ENCODE peak calls at places on chromosomes 1 and 21, in eight cellular contexts. One of them, this sample, is unnamed.

GRCh38 chr1:200670215-200671118 is 760 bp upstream of the DDX59 start:
- DNase-seq in activated T-helper 1 cell treated with anti-CD3 and anti-CD28 coated beads, Interleukin-2, amount 50 U/mL, for 16 hours: no peak
- DNase-seq in Right ventricle myocardium superior: no peak
- DNase-seq in NCI-H774: peak; percentile 47
- DNase-seq in activated CD8-positive, alpha-beta memory T cell treated with anti-CD3 and anti-CD28 coated beads, Interleukin-2, amount 10 ng/mL, durations not matched to agents 7 days and 5 days: peak; percentile 44
- DNase-seq in naive thymus-derived CD8-positive, alpha-beta T cell: no peak
- DNase-seq in NCI-H69: peak; percentile 82
- DNase-seq in T47D: peak; percentile 54
- DNase-seq in this sample: no peak

GRCh38 chr1:31984419-31985347 is 29.0 kb upstream of the KHDRBS1 start:
- DNase-seq in activated T-helper 1 cell treated with anti-CD3 and anti-CD28 coated beads, Interleukin-2, amount 50 U/mL, for 16 hours: no peak
- DNase-seq in Right ventricle myocardium superior: no peak
- DNase-seq in NCI-H774: no peak
- DNase-seq in activated CD8-positive, alpha-beta memory T cell treated with anti-CD3 and anti-CD28 coated beads, Interleukin-2, amount 10 ng/mL, durations not matched to agents 7 days and 5 days: peak; percentile 53
- DNase-seq in naive thymus-derived CD8-positive, alpha-beta T cell: no peak
- DNase-seq in NCI-H69: peak; percentile 20
- DNase-seq in T47D: no peak
- DNase-seq in this sample: no peak

GRCh38 chr1:90417139-90417538 is 300.0 kb downstream of the BARHL2 start:
- DNase-seq in activated T-helper 1 cell treated with anti-CD3 and anti-CD28 coated beads, Interleukin-2, amount 50 U/mL, for 16 hours: no peak
- DNase-seq in Right ventricle myocardium superior: no peak
- DNase-seq in NCI-H774: no peak
- DNase-seq in activated CD8-positive, alpha-beta memory T cell treated with anti-CD3 and anti-CD28 coated beads, Interleukin-2, amount 10 ng/mL, durations not matched to agents 7 days and 5 days: no peak
- DNase-seq in naive thymus-derived CD8-positive, alpha-beta T cell: no peak
- DNase-seq in NCI-H69: no peak
- DNase-seq in T47D: no peak
- DNase-seq in this sample: no peak

GRCh38 chr1:32500387-32501209 is 35.7 kb downstream of the ZBTB8B start:
- DNase-seq in activated T-helper 1 cell treated with anti-CD3 and anti-CD28 coated beads, Interleukin-2, amount 50 U/mL, for 16 hours: no peak
- DNase-seq in Right ventricle myocardium superior: peak; percentile 89
- DNase-seq in NCI-H774: peak; percentile 84
- DNase-seq in activated CD8-positive, alpha-beta memory T cell treated with anti-CD3 and anti-CD28 coated beads, Interleukin-2, amount 10 ng/mL, durations not matched to agents 7 days and 5 days: no peak
- DNase-seq in naive thymus-derived CD8-positive, alpha-beta T cell: no peak
- DNase-seq in NCI-H69: peak; percentile 71
- DNase-seq in T47D: peak; percentile 63
- DNase-seq in this sample: peak; percentile 83

GRCh38 chr1:101820080-101820479 is 176.6 kb downstream of the OLFM3 start:
- DNase-seq in activated T-helper 1 cell treated with anti-CD3 and anti-CD28 coated beads, Interleukin-2, amount 50 U/mL, for 16 hours: no peak
- DNase-seq in Right ventricle myocardium superior: no peak
- DNase-seq in NCI-H774: peak; percentile 22
- DNase-seq in activated CD8-positive, alpha-beta memory T cell treated with anti-CD3 and anti-CD28 coated beads, Interleukin-2, amount 10 ng/mL, durations not matched to agents 7 days and 5 days: no peak
- DNase-seq in naive thymus-derived CD8-positive, alpha-beta T cell: no peak
- DNase-seq in NCI-H69: peak; percentile 70
- DNase-seq in T47D: peak; percentile 13
- DNase-seq in this sample: no peak

GRCh38 chr1:215475719-215476525 is 91.2 kb upstream of the KCTD3 start:
- DNase-seq in activated T-helper 1 cell treated with anti-CD3 and anti-CD28 coated beads, Interleukin-2, amount 50 U/mL, for 16 hours: no peak
- DNase-seq in Right ventricle myocardium superior: no peak
- DNase-seq in NCI-H774: peak; percentile 21
- DNase-seq in activated CD8-positive, alpha-beta memory T cell treated with anti-CD3 and anti-CD28 coated beads, Interleukin-2, amount 10 ng/mL, durations not matched to agents 7 days and 5 days: no peak
- DNase-seq in naive thymus-derived CD8-positive, alpha-beta T cell: no peak
- DNase-seq in NCI-H69: peak; percentile 91
- DNase-seq in T47D: peak; percentile 29
- DNase-seq in this sample: no peak

GRCh38 chr1:168328965-168329364 is 48.3 kb downstream of the TBX19 start:
- DNase-seq in activated T-helper 1 cell treated with anti-CD3 and anti-CD28 coated beads, Interleukin-2, amount 50 U/mL, for 16 hours: no peak
- DNase-seq in Right ventricle myocardium superior: no peak
- DNase-seq in NCI-H774: no peak
- DNase-seq in activated CD8-positive, alpha-beta memory T cell treated with anti-CD3 and anti-CD28 coated beads, Interleukin-2, amount 10 ng/mL, durations not matched to agents 7 days and 5 days: no peak
- DNase-seq in naive thymus-derived CD8-positive, alpha-beta T cell: no peak
- DNase-seq in NCI-H69: no peak
- DNase-seq in T47D: no peak
- DNase-seq in this sample: no peak

GRCh38 chr1:154880651-154881050 is 10.6 kb upstream of the KCNN3 start:
- DNase-seq in activated T-helper 1 cell treated with anti-CD3 and anti-CD28 coated beads, Interleukin-2, amount 50 U/mL, for 16 hours: no peak
- DNase-seq in Right ventricle myocardium superior: no peak
- DNase-seq in NCI-H774: no peak
- DNase-seq in activated CD8-positive, alpha-beta memory T cell treated with anti-CD3 and anti-CD28 coated beads, Interleukin-2, amount 10 ng/mL, durations not matched to agents 7 days and 5 days: no peak
- DNase-seq in naive thymus-derived CD8-positive, alpha-beta T cell: no peak
- DNase-seq in NCI-H69: no peak
- DNase-seq in T47D: no peak
- DNase-seq in this sample: peak; percentile 2

GRCh38 chr1:229192031-229192430 is 78.9 kb upstream of the RAB4A start:
- DNase-seq in activated T-helper 1 cell treated with anti-CD3 and anti-CD28 coated beads, Interleukin-2, amount 50 U/mL, for 16 hours: no peak
- DNase-seq in Right ventricle myocardium superior: no peak
- DNase-seq in NCI-H774: no peak
- DNase-seq in activated CD8-positive, alpha-beta memory T cell treated with anti-CD3 and anti-CD28 coated beads, Interleukin-2, amount 10 ng/mL, durations not matched to agents 7 days and 5 days: no peak
- DNase-seq in naive thymus-derived CD8-positive, alpha-beta T cell: no peak
- DNase-seq in NCI-H69: no peak
- DNase-seq in T47D: no peak
- DNase-seq in this sample: no peak

GRCh38 chr1:22188436-22188835 is 45.5 kb upstream of the WNT4 start:
- DNase-seq in activated T-helper 1 cell treated with anti-CD3 and anti-CD28 coated beads, Interleukin-2, amount 50 U/mL, for 16 hours: no peak
- DNase-seq in Right ventricle myocardium superior: no peak
- DNase-seq in NCI-H774: no peak
- DNase-seq in activated CD8-positive, alpha-beta memory T cell treated with anti-CD3 and anti-CD28 coated beads, Interleukin-2, amount 10 ng/mL, durations not matched to agents 7 days and 5 days: no peak
- DNase-seq in naive thymus-derived CD8-positive, alpha-beta T cell: no peak
- DNase-seq in NCI-H69: no peak
- DNase-seq in T47D: no peak
- DNase-seq in this sample: no peak

GRCh38 chr21:45293726-45294401 is 6.2 kb upstream of the POFUT2 start:
- DNase-seq in activated T-helper 1 cell treated with anti-CD3 and anti-CD28 coated beads, Interleukin-2, amount 50 U/mL, for 16 hours: no peak
- DNase-seq in Right ventricle myocardium superior: no peak
- DNase-seq in NCI-H774: no peak
- DNase-seq in activated CD8-positive, alpha-beta memory T cell treated with anti-CD3 and anti-CD28 coated beads, Interleukin-2, amount 10 ng/mL, durations not matched to agents 7 days and 5 days: peak; percentile 37
- DNase-seq in naive thymus-derived CD8-positive, alpha-beta T cell: no peak
- DNase-seq in NCI-H69: no peak
- DNase-seq in T47D: no peak
- DNase-seq in this sample: peak; percentile 86

GRCh38 chr1:236612349-236612748 is 8.0 kb upstream of the HEATR1 start:
- DNase-seq in activated T-helper 1 cell treated with anti-CD3 and anti-CD28 coated beads, Interleukin-2, amount 50 U/mL, for 16 hours: no peak
- DNase-seq in Right ventricle myocardium superior: no peak
- DNase-seq in NCI-H774: no peak
- DNase-seq in activated CD8-positive, alpha-beta memory T cell treated with anti-CD3 and anti-CD28 coated beads, Interleukin-2, amount 10 ng/mL, durations not matched to agents 7 days and 5 days: no peak
- DNase-seq in naive thymus-derived CD8-positive, alpha-beta T cell: no peak
- DNase-seq in NCI-H69: no peak
- DNase-seq in T47D: no peak
- DNase-seq in this sample: no peak

This sample was measured in kidney.